ENCODE peak calls at places on chromosomes 3 and 15, in nine cellular contexts. S is fibroblast of pulmonary artery; M is adrenal gland; D is thoracic aorta; G is progenitor cell of endocrine pancreas; O is stimulated activated CD4-positive, alpha-beta T cell treated with anti-CD3 and anti-CD28 coated beads, Interleukin-4, amount 100 ng/mL, for 48 hours; H is RPMI8226; W is MG63; Q is GOT3. A is an unnamed sample.

GRCh38 chr15:50860824-50861223 is 47.7 kb upstream of the AP4E1 start:
- DNase-seq in G (no peak), Q (no peak), M (no peak), S (no peak), H (no peak), O (no peak), D (no peak), W (no peak), A (no peak)

GRCh38 chr3:35404571-35404970 is 234.8 kb upstream of the ARPP21 start:
- DNase-seq in H (no peak), W (no peak), M (no peak), G (no peak), D (no peak), O (no peak), Q (no peak), S (no peak), A (no peak)

GRCh38 chr3:120025520-120025919 is 68.7 kb downstream of the GSK3B start:
- DNase-seq in O (no peak), G (no peak), Q (no peak), W (no peak), S (no peak), D (no peak), M (no peak), H (no peak), A (no peak)

GRCh38 chr3:133152056-133152455 is 113.9 kb downstream of the TMEM108 start:
- DNase-seq in S (no peak), Q (no peak), D (no peak), W (no peak), O (no peak), M (no peak), G (no peak), H (no peak), A (no peak)

GRCh38 chr3:193872265-193872753 is 263.6 kb upstream of the HES1 start:
- DNase-seq in Q (no peak), O (no peak), G (no peak), H (peak), M (peak), S (peak), W (peak), D (no peak), A (peak)

GRCh38 chr15:99131441-99132023 is 26.7 kb downstream of the SYNM start:
- DNase-seq in W (no peak), M (no peak), O (no peak), S (no peak), Q (no peak), D (no peak), G (no peak), H (no peak), A (no peak)

GRCh38 chr3:148178508-148178907 is 519.2 kb upstream of the AGTR1 start:
- DNase-seq in D (no peak), S (peak), Q (no peak), H (no peak), G (no peak), W (no peak), M (no peak), O (no peak), A (no peak)

GRCh38 chr15:100665570-100665969 is 63.2 kb downstream of the ASB7 start:
- DNase-seq in W (peak), H (no peak), G (no peak), Q (no peak), O (no peak), M (no peak), S (peak), D (no peak), A (no peak)

GRCh38 chr3:8757551-8758518 is 11.6 kb downstream of the OXTR start:
- DNase-seq in W (peak), Q (no peak), G (no peak), M (no peak), S (no peak), O (no peak), H (no peak), D (no peak), A (no peak)

GRCh38 chr3:158493931-158494330 is 77.1 kb upstream of the MLF1 start:
- DNase-seq in H (no peak), Q (no peak), D (no peak), W (no peak), S (no peak), O (no peak), M (no peak), G (no peak), A (no peak)

GRCh38 chr3:134594236-134594825 is 56.5 kb downstream of the KY start:
- DNase-seq in W (no peak), O (no peak), Q (no peak), H (no peak), M (no peak), G (no peak), D (no peak), S (peak), A (no peak)

GRCh38 chr3:113264741-113265140 is 53.4 kb downstream of the BOC start:
- DNase-seq in S (no peak), M (no peak), Q (no peak), W (no peak), O (no peak), D (no peak), H (no peak), G (no peak), A (no peak)

GRCh38 chr3:2098398-2099027 is at the start of gene CNTN4:
- DNase-seq in M (peak), S (no peak), D (peak), O (peak), Q (no peak), W (peak), H (peak), G (peak), A (no peak)

GRCh38 chr3:57946970-57947381 is 61.2 kb upstream of the FLNB start:
- DNase-seq in W (no peak), G (no peak), Q (no peak), S (no peak), H (no peak), D (no peak), M (no peak), O (no peak), A (no peak)

GRCh38 chr3:191523099-191523498 is 62.1 kb downstream of the PYDC2 start:
- DNase-seq in S (no peak), G (no peak), M (no peak), O (no peak), H (peak), D (no peak), Q (no peak), W (no peak), A (no peak)

GRCh38 chr3:48428863-48429415 is 947 bp downstream of the PLXNB1 start:
- DNase-seq in M (peak), W (peak), O (no peak), G (peak), D (no peak), H (no peak), S (no peak), Q (no peak), A (no peak)

GRCh38 chr15:101348643-101349496 is 53.8 kb upstream of the SNRPA1 start:
- DNase-seq in W (peak), H (no peak), Q (no peak), G (no peak), O (no peak), S (peak), M (no peak), D (no peak), A (no peak)

GRCh38 chr3:179451335-179452165 is at the start of gene GNB4:
- DNase-seq in D (peak), H (peak), Q (peak), O (peak), S (peak), G (peak), M (peak), W (peak), A (peak)

GRCh38 chr3:188061133-188061532 is 92.8 kb upstream of the LPP start:
- DNase-seq in O (peak), W (peak), D (no peak), S (peak), G (no peak), H (peak), M (no peak), Q (no peak), A (peak)

GRCh38 chr3:184685646-184686045 is 26.2 kb downstream of the MAGEF1 start:
- DNase-seq in W (no peak), O (no peak), G (no peak), M (no peak), D (no peak), H (no peak), Q (no peak), S (no peak), A (no peak)

GRCh38 chr15:25345943-25346342 is 92.9 kb downstream of the UBE3A start:
- DNase-seq in Q (no peak), S (peak), G (no peak), W (peak), D (peak), M (peak), H (no peak), O (no peak), A (no peak)

GRCh38 chr15:69557340-69558137 is 104.9 kb downstream of the RPLP1 start:
- DNase-seq in O (no peak), G (no peak), Q (peak), M (peak), S (peak), H (no peak), W (peak), D (no peak), A (peak)

GRCh38 chr3:78848392-78849288 is 919.2 kb downstream of the ROBO1 start:
- DNase-seq in D (no peak), W (no peak), O (no peak), S (no peak), H (no peak), M (no peak), G (no peak), Q (no peak), A (no peak)

GRCh38 chr3:141093971-141094401 is 42.8 kb downstream of the SPSB4 start:
- DNase-seq in M (no peak), O (no peak), H (peak), D (no peak), S (no peak), W (peak), Q (no peak), G (no peak), A (no peak)

GRCh38 chr15:42401544-42402478 is 42.5 kb downstream of the CAPN3 start:
- DNase-seq in Q (no peak), G (no peak), M (no peak), H (no peak), O (no peak), D (no peak), S (no peak), W (no peak), A (no peak)

A was measured in SW 1271.